ENCODE peak calls at places on chromosomes 1 and 21, in seven cellular contexts. O, B, Q, K, G, U and Z are unnamed samples.

GRCh38 chr1:222948079-222948478 is 133.2 kb downstream of the DISP1 start:
- DNase-seq in K (peak), B (peak), Q (no peak), O (no peak), U (no peak), G (no peak), Z (no peak)

GRCh38 chr1:32894019-32894600 is 7.1 kb downstream of the TMEM54 start:
- DNase-seq in U (no peak), K (no peak), B (no peak), Q (no peak), O (no peak), G (no peak), Z (no peak)

GRCh38 chr1:175419684-175420490 is 227.3 kb upstream of the KIAA0040 start:
- DNase-seq in K (no peak), B (no peak), G (no peak), U (no peak), O (no peak), Q (no peak), Z (no peak)

GRCh38 chr1:30749691-30750583 is 7.6 kb downstream of the LAPTM5 start:
- DNase-seq in G (no peak), O (no peak), B (no peak), Q (no peak), U (no peak), K (no peak), Z (no peak)

GRCh38 chr1:55826413-55827080 is 611.4 kb upstream of the USP24 start:
- DNase-seq in B (peak), K (peak), O (peak), U (no peak), G (no peak), Q (peak), Z (peak)

GRCh38 chr1:234530641-234531040 is 51.7 kb upstream of the TARBP1 start:
- DNase-seq in Q (no peak), K (no peak), B (no peak), O (no peak), U (no peak), G (no peak), Z (no peak)

GRCh38 chr1:228407118-228408040 is 744 bp upstream of the TRIM11 start:
- DNase-seq in G (no peak), U (no peak), Q (no peak), O (no peak), K (no peak), B (no peak), Z (no peak)

GRCh38 chr1:211082824-211083223 is 51.1 kb downstream of the KCNH1 start:
- DNase-seq in B (no peak), K (peak), Q (no peak), U (no peak), O (no peak), G (no peak), Z (no peak)

GRCh38 chr1:53121319-53122172 is 20.9 kb downstream of the SLC1A7 start:
- DNase-seq in B (peak), O (no peak), U (no peak), K (peak), G (no peak), Q (no peak), Z (peak)

GRCh38 chr1:37476460-37477197 is 2.2 kb downstream of the ZC3H12A start:
- DNase-seq in B (peak), G (no peak), O (peak), K (peak), Q (peak), U (no peak), Z (peak)

GRCh38 chr21:34688145-34688544 is 19.4 kb downstream of the CLIC6 start:
- DNase-seq in K (no peak), G (no peak), B (peak), O (no peak), U (no peak), Q (peak), Z (no peak)